ENCODE peak calls at places on chromosomes 7 and 10, in seven cellular contexts. W, X, G, R, J, A and K are unnamed samples.

GRCh38 chr10:7818295-7819125 is at the start of gene TAF3:
- DNase-seq in G (peak; percentile 36), R (peak; percentile 92), X (peak; percentile 95), A (peak; percentile 66), J (peak; percentile 83), W (peak; percentile 88), K (peak; percentile 94)

GRCh38 chr10:34024708-34025425 is 690.4 kb upstream of the NRP1 start:
- DNase-seq in G (no peak), R (no peak), W (peak; percentile 43), A (peak; percentile 12), X (peak; percentile 10), J (peak; percentile 33), K (peak; percentile 65)

GRCh38 chr7:17099083-17099973 is 199.1 kb upstream of the AHR start:
- DNase-seq in W (no peak), A (peak; percentile 52), R (no peak), X (peak; percentile 78), G (peak; percentile 74), J (peak; percentile 94), K (peak; percentile 18)

GRCh38 chr10:120978589-120979252 is 127.6 kb downstream of the WDR11 start:
- DNase-seq in X (no peak), J (no peak), R (no peak), G (no peak), A (no peak), W (no peak), K (no peak)

GRCh38 chr7:152132812-152133211 is 107.3 kb downstream of the GALNT11 start:
- DNase-seq in J (no peak), A (no peak), X (no peak), R (no peak), W (no peak), G (no peak), K (no peak)

GRCh38 chr10:77609781-77610272 is 27.8 kb downstream of the KCNMA1 start:
- DNase-seq in R (no peak), A (no peak), G (peak; percentile 47), J (peak; percentile 58), X (no peak), W (no peak), K (no peak)

GRCh38 chr7:26060713-26061339 is 91.2 kb upstream of the NFE2L3 start:
- DNase-seq in W (no peak), J (peak; percentile 3), R (no peak), G (no peak), X (no peak), A (no peak), K (no peak)

GRCh38 chr10:72009430-72010081 is 45.4 kb downstream of the CHST3 start:
- DNase-seq in X (no peak), R (no peak), G (peak; percentile 99), A (peak; percentile 90), W (no peak), J (peak; percentile 99), K (peak; percentile 70)

GRCh38 chr10:123665371-123666286 is 526 bp upstream of the GPR26 start:
- DNase-seq in R (no peak), W (no peak), X (no peak), A (no peak), J (no peak), G (no peak), K (no peak)

GRCh38 chr7:25347360-25347759 is 119.1 kb upstream of the NPVF start:
- DNase-seq in A (no peak), W (no peak), J (no peak), G (no peak), R (no peak), X (no peak), K (peak; percentile 73)

GRCh38 chr7:157673573-157673972 is 336.8 kb downstream of the DNAJB6 start:
- DNase-seq in G (no peak), R (no peak), J (no peak), X (no peak), A (no peak), W (peak; percentile 21), K (no peak)

GRCh38 chr10:25768167-25768566 is 165.9 kb upstream of the MYO3A start:
- DNase-seq in A (no peak), X (no peak), G (no peak), W (no peak), R (no peak), J (no peak), K (peak; percentile 30)

GRCh38 chr10:93600861-93601773 is at the start of gene RBP4:
- DNase-seq in J (peak; percentile 43), W (peak; percentile 33), G (no peak), A (peak; percentile 46), X (peak; percentile 35), R (no peak), K (peak; percentile 18)

GRCh38 chr10:79910836-79911235 is 38.1 kb downstream of the SFTPD start:
- DNase-seq in J (no peak), W (no peak), A (no peak), G (no peak), R (no peak), X (no peak), K (no peak)

GRCh38 chr10:44995914-44996633 is 4.6 kb upstream of the ZNF22 start:
- DNase-seq in J (peak; percentile 84), R (no peak), A (no peak), X (no peak), W (no peak), G (no peak), K (no peak)

GRCh38 chr10:1561731-1562337 is 175.5 kb downstream of the ADARB2 start:
- DNase-seq in G (no peak), J (no peak), R (no peak), A (no peak), X (no peak), W (no peak), K (no peak)